ENCODE peak calls at places on chromosomes 13 and 19, in eight cellular contexts. Z, B, I, D, O, E, Y and T are unnamed samples.

GRCh38 chr13:22483276-22483675 is 697.5 kb upstream of the SGCG start:
- DNase-seq in O (no peak), E (no peak), I (no peak), Z (no peak), D (no peak), Y (no peak), B (no peak), T (no peak)

GRCh38 chr19:29325241-29325975 is 112.5 kb upstream of the UQCRFS1 start:
- DNase-seq in Z (no peak), E (no peak), D (no peak), O (no peak), B (no peak), Y (no peak), I (no peak), T (no peak)

GRCh38 chr13:31765441-31765840 is 26.1 kb downstream of the RXFP2 start:
- DNase-seq in Z (no peak), E (peak; percentile 31), O (no peak), I (no peak), D (no peak), B (no peak), Y (no peak), T (no peak)

GRCh38 chr19:50344661-50345318 is 15.6 kb upstream of the KCNC3 start:
- DNase-seq in I (no peak), Z (no peak), E (no peak), D (no peak), Y (no peak), O (no peak), B (no peak), T (no peak)

GRCh38 chr13:37326319-37326718 is 220.9 kb upstream of the CSNK1A1L start:
- DNase-seq in E (peak; percentile 2), Y (no peak), Z (no peak), B (no peak), D (no peak), I (no peak), O (no peak), T (no peak)

GRCh38 chr19:1503089-1503924 is 9.5 kb downstream of the ADAMTSL5 start:
- DNase-seq in Z (peak; percentile 72), D (peak; percentile 77), I (peak; percentile 94), O (no peak), B (peak; percentile 6), E (no peak), Y (peak; percentile 61), T (peak; percentile 86)

GRCh38 chr19:1103691-1104451 is at the start of gene GPX4:
- DNase-seq in E (peak; percentile 99), Z (peak; percentile 99), I (peak; percentile 100), D (peak; percentile 100), O (peak; percentile 91), B (peak; percentile 99), Y (peak; percentile 99), T (peak; percentile 100)

GRCh38 chr13:98795220-98795619 is 42.7 kb upstream of the SLC15A1 start:
- DNase-seq in E (no peak), D (no peak), B (no peak), Z (no peak), I (no peak), Y (no peak), O (no peak), T (no peak)

GRCh38 chr19:56538761-56539263 is at the start of gene ZFP28:
- DNase-seq in I (peak; percentile 19), D (peak; percentile 92), O (no peak), Z (no peak), B (no peak), E (no peak), Y (peak; percentile 76), T (peak; percentile 88)

GRCh38 chr19:5804516-5805464 is at the start of gene NRTN:
- DNase-seq in Z (peak; percentile 58), D (no peak), Y (no peak), B (no peak), I (peak; percentile 98), E (no peak), O (no peak), T (peak; percentile 71)

GRCh38 chr19:55654323-55654832 is 457 bp upstream of the U2AF2 start:
- DNase-seq in Z (peak; percentile 100), I (peak; percentile 95), E (peak; percentile 93), D (peak; percentile 99), Y (peak; percentile 100), B (peak; percentile 89), O (peak; percentile 99), T (peak; percentile 100)

GRCh38 chr19:41302624-41303351 is 7.2 kb upstream of the CCDC97 start:
- DNase-seq in E (no peak), I (no peak), B (no peak), O (no peak), Z (peak; percentile 86), D (no peak), Y (no peak), T (no peak)

GRCh38 chr13:105316731-105317130 is 1218.7 kb downstream of the EFNB2 start:
- DNase-seq in D (no peak), I (no peak), B (no peak), Z (no peak), O (no peak), Y (no peak), E (no peak), T (no peak)